ENCODE peak calls at places on chromosome 17, in seven cellular contexts. C is effector memory CD4-positive, alpha-beta T cell; U is endothelial cell; R is KBM-7; H is GM13977; M is GM19239; B is posterior cingulate gyrus. X is an unnamed sample.

GRCh38 chr17:40884708-40885512 is at the start of gene KRT20:
- DNase-seq in B (no peak), H (no peak), R (no peak), C (no peak), U (no peak), M (no peak), X (no peak)

GRCh38 chr17:58189436-58190146 is 2.9 kb upstream of the EPX start:
- DNase-seq in C (no peak), R (peak), M (no peak), B (peak), U (no peak), H (no peak), X (no peak)

GRCh38 chr17:58398574-58399266 is 18.6 kb downstream of the RNF43 start:
- DNase-seq in H (no peak), U (no peak), B (no peak), C (no peak), R (no peak), M (no peak), X (no peak)

GRCh38 chr17:40552806-40553693 is 12.2 kb downstream of the CCR7 start:
- DNase-seq in M (no peak), C (no peak), B (no peak), H (peak), U (no peak), R (no peak), X (no peak)

GRCh38 chr17:74520790-74521480 is 10.3 kb downstream of the CD300LB start:
- DNase-seq in B (no peak), R (no peak), U (no peak), M (no peak), H (peak), C (no peak), X (no peak)

GRCh38 chr17:58606934-58607333 is 84.9 kb downstream of the TEX14 start:
- DNase-seq in R (no peak), H (no peak), C (no peak), U (no peak), B (no peak), M (no peak), X (no peak)

GRCh38 chr17:31488264-31488981 is 96.9 kb downstream of the RAB11FIP4 start:
- DNase-seq in B (peak), U (no peak), M (no peak), H (no peak), R (peak), C (no peak), X (no peak)

GRCh38 chr17:80279895-80280294 is 19.2 kb downstream of the RNF213 start:
- DNase-seq in B (peak), H (no peak), R (no peak), U (no peak), C (no peak), M (no peak), X (no peak)

GRCh38 chr17:4706121-4706520 is 2.2 kb upstream of the PELP1 start:
- DNase-seq in R (no peak), B (no peak), M (no peak), C (no peak), U (no peak), H (no peak), X (no peak)

GRCh38 chr17:80785477-80786178 is 206.0 kb upstream of the CHMP6 start:
- DNase-seq in U (no peak), B (peak), M (no peak), C (no peak), R (no peak), H (no peak), X (no peak)

GRCh38 chr17:79235808-79236207 is 161.2 kb downstream of the ENGASE start:
- DNase-seq in R (no peak), U (no peak), B (no peak), H (no peak), C (no peak), M (no peak), X (no peak)

GRCh38 chr17:82489117-82489516 is 30.4 kb upstream of the FOXK2 start:
- DNase-seq in U (no peak), C (no peak), B (peak), R (no peak), H (no peak), M (no peak), X (no peak)

GRCh38 chr17:73620414-73620813 is 23.8 kb downstream of the SDK2 start:
- DNase-seq in B (no peak), R (no peak), H (no peak), C (no peak), U (no peak), M (no peak), X (no peak)

GRCh38 chr17:78390241-78391050 is 12.0 kb downstream of the PGS1 start:
- DNase-seq in U (peak), M (no peak), H (no peak), R (no peak), C (no peak), B (no peak), X (no peak)

GRCh38 chr17:76982408-76983074 is 114.3 kb downstream of the MGAT5B start:
- DNase-seq in B (peak), U (no peak), H (no peak), R (no peak), C (no peak), M (no peak), X (no peak)

GRCh38 chr17:77395609-77396008 is 254.8 kb downstream of the SEC14L1 start:
- DNase-seq in H (no peak), R (no peak), B (no peak), M (no peak), C (no peak), U (no peak), X (no peak)

GRCh38 chr17:4488989-4489595 is 9.6 kb upstream of the SPNS2 start:
- DNase-seq in R (no peak), H (no peak), U (no peak), M (no peak), C (no peak), B (no peak), X (no peak)

GRCh38 chr17:68195667-68196393 is 52.0 kb upstream of the AMZ2 start:
- DNase-seq in C (no peak), M (no peak), B (no peak), R (no peak), U (peak), H (no peak), X (no peak)

GRCh38 chr17:339193-340061 is 13.2 kb downstream of the RPH3AL start:
- DNase-seq in U (no peak), B (peak), R (no peak), M (no peak), C (no peak), H (no peak), X (no peak)

GRCh38 chr17:6394055-6394454 is 40.9 kb downstream of the AIPL1 start:
- DNase-seq in M (no peak), C (no peak), U (no peak), B (no peak), R (no peak), H (no peak), X (no peak)

GRCh38 chr17:50558955-50559614 is 1.4 kb upstream of the CACNA1G start:
- DNase-seq in C (no peak), U (no peak), M (no peak), H (no peak), B (no peak), R (no peak), X (no peak)

GRCh38 chr17:78322858-78323455 is 36.9 kb downstream of the SOCS3 start:
- DNase-seq in R (no peak), B (no peak), U (no peak), C (no peak), M (no peak), H (no peak), X (no peak)

GRCh38 chr17:82118178-82118814 is 20.3 kb upstream of the FASN start:
- DNase-seq in M (no peak), U (no peak), H (no peak), B (no peak), R (no peak), C (no peak), X (no peak)

GRCh38 chr17:58365980-58366595 is 14.1 kb upstream of the SUPT4H1 start:
- DNase-seq in M (no peak), B (no peak), C (no peak), U (no peak), R (no peak), H (no peak), X (no peak)

GRCh38 chr17:68127914-68128313 is 92.4 kb downstream of the KPNA2 start:
- DNase-seq in H (no peak), B (no peak), M (no peak), R (no peak), U (no peak), C (no peak), X (no peak)

GRCh38 chr17:44801880-44802279 is 28.2 kb downstream of the GJC1 start:
- DNase-seq in R (no peak), U (no peak), B (no peak), M (no peak), C (no peak), H (no peak), X (no peak)

GRCh38 chr17:27612160-27612767 is 18.7 kb upstream of the LGALS9 start:
- DNase-seq in H (no peak), B (no peak), C (no peak), M (no peak), R (no peak), U (no peak), X (no peak)

GRCh38 chr17:57834146-57834741 is 15.6 kb downstream of the MRPS23 start:
- DNase-seq in M (no peak), H (no peak), U (no peak), C (no peak), B (peak), R (no peak), X (no peak)

GRCh38 chr17:39591958-39592954 is 15.5 kb downstream of the NEUROD2 start:
- DNase-seq in M (no peak), H (no peak), C (no peak), R (peak), U (peak), B (peak), X (no peak)

GRCh38 chr17:602436-602835 is 112.2 kb downstream of the VPS53 start:
- DNase-seq in B (no peak), H (no peak), U (no peak), R (no peak), M (no peak), C (no peak), X (no peak)

GRCh38 chr17:38559880-38560230 is 45.9 kb downstream of the SRCIN1 start:
- DNase-seq in M (no peak), B (no peak), C (no peak), U (no peak), R (no peak), H (no peak), X (no peak)

GRCh38 chr17:67751101-67752074 is 33.7 kb downstream of the NOL11 start:
- DNase-seq in U (no peak), M (no peak), C (no peak), R (no peak), B (no peak), H (no peak), X (no peak)

GRCh38 chr17:41785091-41785875 is 1.2 kb downstream of the JUP start:
- DNase-seq in R (peak), B (no peak), M (no peak), U (peak), C (no peak), H (no peak), X (peak)

GRCh38 chr17:8628609-8629169 is 1.8 kb downstream of the MYH10 start:
- DNase-seq in B (no peak), H (no peak), R (no peak), U (no peak), M (no peak), C (no peak), X (no peak)

GRCh38 chr17:42118545-42118944 is 2.6 kb downstream of the KAT2A start:
- DNase-seq in H (peak), U (peak), C (no peak), M (no peak), B (no peak), R (peak), X (peak)